ENCODE peak calls at places on chromosomes 13 and 19, in nine cellular contexts. One of them, this sample, is unnamed.

GRCh38 chr19:40605201-40605971 is 4.2 kb downstream of the LTBP4 start:
- DNase-seq in activated CD4-positive, alpha-beta memory T cell treated with anti-CD3 and anti-CD28 coated beads for 36 hours: peak
- DNase-seq in sciatic nerve: peak
- DNase-seq in heart left ventricle: peak
- DNase-seq in testis: peak
- DNase-seq in psoas muscle: peak
- DNase-seq in MG63: peak
- DNase-seq in stimulated activated CD8-positive, alpha-beta memory T cell treated with anti-CD3 and anti-CD28 coated beads, Interleukin-7, amount 100 ng/mL, for 4 hours: peak
- DNase-seq in foreskin keratinocyte: peak
- DNase-seq in this sample: no peak

GRCh38 chr19:52007805-52008557 is at the start of gene ZNF615:
- DNase-seq in activated CD4-positive, alpha-beta memory T cell treated with anti-CD3 and anti-CD28 coated beads for 36 hours: peak
- DNase-seq in sciatic nerve: peak
- DNase-seq in heart left ventricle: peak
- DNase-seq in testis: peak
- DNase-seq in psoas muscle: peak
- DNase-seq in MG63: peak
- DNase-seq in stimulated activated CD8-positive, alpha-beta memory T cell treated with anti-CD3 and anti-CD28 coated beads, Interleukin-7, amount 100 ng/mL, for 4 hours: peak
- DNase-seq in foreskin keratinocyte: peak
- DNase-seq in this sample: peak

GRCh38 chr19:29978139-29978538 is 36.1 kb downstream of the URI1 start:
- DNase-seq in activated CD4-positive, alpha-beta memory T cell treated with anti-CD3 and anti-CD28 coated beads for 36 hours: no peak
- DNase-seq in sciatic nerve: no peak
- DNase-seq in heart left ventricle: no peak
- DNase-seq in testis: no peak
- DNase-seq in psoas muscle: no peak
- DNase-seq in MG63: no peak
- DNase-seq in stimulated activated CD8-positive, alpha-beta memory T cell treated with anti-CD3 and anti-CD28 coated beads, Interleukin-7, amount 100 ng/mL, for 4 hours: no peak
- DNase-seq in foreskin keratinocyte: no peak
- DNase-seq in this sample: no peak

GRCh38 chr13:30346159-30346788 is 38.9 kb upstream of the KATNAL1 start:
- DNase-seq in activated CD4-positive, alpha-beta memory T cell treated with anti-CD3 and anti-CD28 coated beads for 36 hours: peak
- DNase-seq in sciatic nerve: no peak
- DNase-seq in heart left ventricle: no peak
- DNase-seq in testis: no peak
- DNase-seq in psoas muscle: no peak
- DNase-seq in MG63: no peak
- DNase-seq in stimulated activated CD8-positive, alpha-beta memory T cell treated with anti-CD3 and anti-CD28 coated beads, Interleukin-7, amount 100 ng/mL, for 4 hours: peak
- DNase-seq in foreskin keratinocyte: no peak
- DNase-seq in this sample: peak

GRCh38 chr13:87120476-87120875 is 550.7 kb upstream of the SLITRK5 start:
- DNase-seq in activated CD4-positive, alpha-beta memory T cell treated with anti-CD3 and anti-CD28 coated beads for 36 hours: no peak
- DNase-seq in sciatic nerve: no peak
- DNase-seq in heart left ventricle: no peak
- DNase-seq in testis: no peak
- DNase-seq in psoas muscle: no peak
- DNase-seq in MG63: no peak
- DNase-seq in stimulated activated CD8-positive, alpha-beta memory T cell treated with anti-CD3 and anti-CD28 coated beads, Interleukin-7, amount 100 ng/mL, for 4 hours: no peak
- DNase-seq in foreskin keratinocyte: no peak
- DNase-seq in this sample: no peak

GRCh38 chr19:1027020-1027952 is 878 bp downstream of the CNN2 start:
- DNase-seq in activated CD4-positive, alpha-beta memory T cell treated with anti-CD3 and anti-CD28 coated beads for 36 hours: peak
- DNase-seq in sciatic nerve: no peak
- DNase-seq in heart left ventricle: no peak
- DNase-seq in testis: no peak
- DNase-seq in psoas muscle: peak
- DNase-seq in MG63: no peak
- DNase-seq in stimulated activated CD8-positive, alpha-beta memory T cell treated with anti-CD3 and anti-CD28 coated beads, Interleukin-7, amount 100 ng/mL, for 4 hours: no peak
- DNase-seq in foreskin keratinocyte: peak
- DNase-seq in this sample: peak

GRCh38 chr19:8080832-8081231 is 28.3 kb downstream of the CCL25 start:
- DNase-seq in activated CD4-positive, alpha-beta memory T cell treated with anti-CD3 and anti-CD28 coated beads for 36 hours: no peak
- DNase-seq in sciatic nerve: no peak
- DNase-seq in heart left ventricle: no peak
- DNase-seq in testis: no peak
- DNase-seq in psoas muscle: no peak
- DNase-seq in MG63: no peak
- DNase-seq in stimulated activated CD8-positive, alpha-beta memory T cell treated with anti-CD3 and anti-CD28 coated beads, Interleukin-7, amount 100 ng/mL, for 4 hours: no peak
- DNase-seq in foreskin keratinocyte: no peak
- DNase-seq in this sample: no peak

GRCh38 chr13:28718186-28718537 is 608 bp downstream of the SLC46A3 start:
- DNase-seq in activated CD4-positive, alpha-beta memory T cell treated with anti-CD3 and anti-CD28 coated beads for 36 hours: no peak
- DNase-seq in sciatic nerve: no peak
- DNase-seq in heart left ventricle: no peak
- DNase-seq in testis: no peak
- DNase-seq in psoas muscle: no peak
- DNase-seq in MG63: no peak
- DNase-seq in stimulated activated CD8-positive, alpha-beta memory T cell treated with anti-CD3 and anti-CD28 coated beads, Interleukin-7, amount 100 ng/mL, for 4 hours: no peak
- DNase-seq in foreskin keratinocyte: no peak
- DNase-seq in this sample: no peak

GRCh38 chr19:2405256-2405655 is 22.1 kb downstream of the TIMM13 start:
- DNase-seq in activated CD4-positive, alpha-beta memory T cell treated with anti-CD3 and anti-CD28 coated beads for 36 hours: no peak
- DNase-seq in sciatic nerve: no peak
- DNase-seq in heart left ventricle: no peak
- DNase-seq in testis: no peak
- DNase-seq in psoas muscle: no peak
- DNase-seq in MG63: no peak
- DNase-seq in stimulated activated CD8-positive, alpha-beta memory T cell treated with anti-CD3 and anti-CD28 coated beads, Interleukin-7, amount 100 ng/mL, for 4 hours: no peak
- DNase-seq in foreskin keratinocyte: no peak
- DNase-seq in this sample: no peak

GRCh38 chr19:15241259-15241658 is 9.0 kb upstream of the EPHX3 start:
- DNase-seq in activated CD4-positive, alpha-beta memory T cell treated with anti-CD3 and anti-CD28 coated beads for 36 hours: no peak
- DNase-seq in sciatic nerve: peak
- DNase-seq in heart left ventricle: no peak
- DNase-seq in testis: no peak
- DNase-seq in psoas muscle: no peak
- DNase-seq in MG63: peak
- DNase-seq in stimulated activated CD8-positive, alpha-beta memory T cell treated with anti-CD3 and anti-CD28 coated beads, Interleukin-7, amount 100 ng/mL, for 4 hours: no peak
- DNase-seq in foreskin keratinocyte: no peak
- DNase-seq in this sample: no peak

GRCh38 chr19:8004723-8005513 is 523 bp downstream of the ELAVL1 start:
- DNase-seq in activated CD4-positive, alpha-beta memory T cell treated with anti-CD3 and anti-CD28 coated beads for 36 hours: peak
- DNase-seq in sciatic nerve: no peak
- DNase-seq in heart left ventricle: no peak
- DNase-seq in testis: peak
- DNase-seq in psoas muscle: no peak
- DNase-seq in MG63: peak
- DNase-seq in stimulated activated CD8-positive, alpha-beta memory T cell treated with anti-CD3 and anti-CD28 coated beads, Interleukin-7, amount 100 ng/mL, for 4 hours: no peak
- DNase-seq in foreskin keratinocyte: no peak
- DNase-seq in this sample: peak

GRCh38 chr13:63190742-63191141 is 1775.1 kb upstream of the PCDH20 start:
- DNase-seq in activated CD4-positive, alpha-beta memory T cell treated with anti-CD3 and anti-CD28 coated beads for 36 hours: no peak
- DNase-seq in sciatic nerve: no peak
- DNase-seq in heart left ventricle: no peak
- DNase-seq in testis: no peak
- DNase-seq in psoas muscle: no peak
- DNase-seq in MG63: peak
- DNase-seq in stimulated activated CD8-positive, alpha-beta memory T cell treated with anti-CD3 and anti-CD28 coated beads, Interleukin-7, amount 100 ng/mL, for 4 hours: no peak
- DNase-seq in foreskin keratinocyte: peak
- DNase-seq in this sample: no peak

GRCh38 chr19:17721821-17722220 is 2.5 kb downstream of the MAP1S start:
- DNase-seq in activated CD4-positive, alpha-beta memory T cell treated with anti-CD3 and anti-CD28 coated beads for 36 hours: peak
- DNase-seq in sciatic nerve: no peak
- DNase-seq in heart left ventricle: peak
- DNase-seq in testis: no peak
- DNase-seq in psoas muscle: no peak
- DNase-seq in MG63: peak
- DNase-seq in stimulated activated CD8-positive, alpha-beta memory T cell treated with anti-CD3 and anti-CD28 coated beads, Interleukin-7, amount 100 ng/mL, for 4 hours: no peak
- DNase-seq in foreskin keratinocyte: no peak
- DNase-seq in this sample: peak

GRCh38 chr19:1591421-1592022 is 1.1 kb downstream of the MBD3 start:
- DNase-seq in activated CD4-positive, alpha-beta memory T cell treated with anti-CD3 and anti-CD28 coated beads for 36 hours: no peak
- DNase-seq in sciatic nerve: no peak
- DNase-seq in heart left ventricle: no peak
- DNase-seq in testis: no peak
- DNase-seq in psoas muscle: no peak
- DNase-seq in MG63: no peak
- DNase-seq in stimulated activated CD8-positive, alpha-beta memory T cell treated with anti-CD3 and anti-CD28 coated beads, Interleukin-7, amount 100 ng/mL, for 4 hours: no peak
- DNase-seq in foreskin keratinocyte: no peak
- DNase-seq in this sample: no peak

GRCh38 chr13:99123101-99124045 is 77.3 kb upstream of the UBAC2 start:
- DNase-seq in activated CD4-positive, alpha-beta memory T cell treated with anti-CD3 and anti-CD28 coated beads for 36 hours: no peak
- DNase-seq in sciatic nerve: no peak
- DNase-seq in heart left ventricle: no peak
- DNase-seq in testis: no peak
- DNase-seq in psoas muscle: no peak
- DNase-seq in MG63: peak
- DNase-seq in stimulated activated CD8-positive, alpha-beta memory T cell treated with anti-CD3 and anti-CD28 coated beads, Interleukin-7, amount 100 ng/mL, for 4 hours: no peak
- DNase-seq in foreskin keratinocyte: peak
- DNase-seq in this sample: no peak

GRCh38 chr19:28074773-28075172 is 1138.2 kb downstream of the UQCRFS1 start:
- DNase-seq in activated CD4-positive, alpha-beta memory T cell treated with anti-CD3 and anti-CD28 coated beads for 36 hours: no peak
- DNase-seq in sciatic nerve: no peak
- DNase-seq in heart left ventricle: no peak
- DNase-seq in testis: no peak
- DNase-seq in psoas muscle: no peak
- DNase-seq in MG63: no peak
- DNase-seq in stimulated activated CD8-positive, alpha-beta memory T cell treated with anti-CD3 and anti-CD28 coated beads, Interleukin-7, amount 100 ng/mL, for 4 hours: no peak
- DNase-seq in foreskin keratinocyte: no peak
- DNase-seq in this sample: no peak

GRCh38 chr13:35630551-35631275 is 154.2 kb upstream of the MAB21L1 start:
- DNase-seq in activated CD4-positive, alpha-beta memory T cell treated with anti-CD3 and anti-CD28 coated beads for 36 hours: no peak
- DNase-seq in sciatic nerve: no peak
- DNase-seq in heart left ventricle: no peak
- DNase-seq in testis: peak
- DNase-seq in psoas muscle: no peak
- DNase-seq in MG63: peak
- DNase-seq in stimulated activated CD8-positive, alpha-beta memory T cell treated with anti-CD3 and anti-CD28 coated beads, Interleukin-7, amount 100 ng/mL, for 4 hours: no peak
- DNase-seq in foreskin keratinocyte: peak
- DNase-seq in this sample: no peak

GRCh38 chr19:45164577-45165335 is 4.0 kb upstream of the NKPD1 start:
- DNase-seq in activated CD4-positive, alpha-beta memory T cell treated with anti-CD3 and anti-CD28 coated beads for 36 hours: peak
- DNase-seq in sciatic nerve: no peak
- DNase-seq in heart left ventricle: peak
- DNase-seq in testis: peak
- DNase-seq in psoas muscle: no peak
- DNase-seq in MG63: no peak
- DNase-seq in stimulated activated CD8-positive, alpha-beta memory T cell treated with anti-CD3 and anti-CD28 coated beads, Interleukin-7, amount 100 ng/mL, for 4 hours: peak
- DNase-seq in foreskin keratinocyte: peak
- DNase-seq in this sample: no peak

GRCh38 chr19:14248578-14249011 is 42.6 kb upstream of the ADGRL1 start:
- DNase-seq in activated CD4-positive, alpha-beta memory T cell treated with anti-CD3 and anti-CD28 coated beads for 36 hours: peak
- DNase-seq in sciatic nerve: peak
- DNase-seq in heart left ventricle: peak
- DNase-seq in testis: peak
- DNase-seq in psoas muscle: no peak
- DNase-seq in MG63: peak
- DNase-seq in stimulated activated CD8-positive, alpha-beta memory T cell treated with anti-CD3 and anti-CD28 coated beads, Interleukin-7, amount 100 ng/mL, for 4 hours: no peak
- DNase-seq in foreskin keratinocyte: no peak
- DNase-seq in this sample: no peak

GRCh38 chr13:97460004-97460756 is 26.2 kb downstream of the RAP2A start:
- DNase-seq in activated CD4-positive, alpha-beta memory T cell treated with anti-CD3 and anti-CD28 coated beads for 36 hours: no peak
- DNase-seq in sciatic nerve: no peak
- DNase-seq in heart left ventricle: no peak
- DNase-seq in testis: no peak
- DNase-seq in psoas muscle: no peak
- DNase-seq in MG63: no peak
- DNase-seq in stimulated activated CD8-positive, alpha-beta memory T cell treated with anti-CD3 and anti-CD28 coated beads, Interleukin-7, amount 100 ng/mL, for 4 hours: no peak
- DNase-seq in foreskin keratinocyte: no peak
- DNase-seq in this sample: no peak

GRCh38 chr19:31841755-31842154 is 492.5 kb upstream of the TSHZ3 start:
- DNase-seq in activated CD4-positive, alpha-beta memory T cell treated with anti-CD3 and anti-CD28 coated beads for 36 hours: no peak
- DNase-seq in sciatic nerve: no peak
- DNase-seq in heart left ventricle: no peak
- DNase-seq in testis: no peak
- DNase-seq in psoas muscle: no peak
- DNase-seq in MG63: no peak
- DNase-seq in stimulated activated CD8-positive, alpha-beta memory T cell treated with anti-CD3 and anti-CD28 coated beads, Interleukin-7, amount 100 ng/mL, for 4 hours: no peak
- DNase-seq in foreskin keratinocyte: no peak
- DNase-seq in this sample: no peak

GRCh38 chr13:38086013-38086412 is 216.4 kb upstream of the TRPC4 start:
- DNase-seq in activated CD4-positive, alpha-beta memory T cell treated with anti-CD3 and anti-CD28 coated beads for 36 hours: no peak
- DNase-seq in sciatic nerve: no peak
- DNase-seq in heart left ventricle: no peak
- DNase-seq in testis: no peak
- DNase-seq in psoas muscle: no peak
- DNase-seq in MG63: no peak
- DNase-seq in stimulated activated CD8-positive, alpha-beta memory T cell treated with anti-CD3 and anti-CD28 coated beads, Interleukin-7, amount 100 ng/mL, for 4 hours: no peak
- DNase-seq in foreskin keratinocyte: no peak
- DNase-seq in this sample: no peak

GRCh38 chr13:31815361-31816144 is 76.2 kb downstream of the RXFP2 start:
- DNase-seq in activated CD4-positive, alpha-beta memory T cell treated with anti-CD3 and anti-CD28 coated beads for 36 hours: no peak
- DNase-seq in sciatic nerve: no peak
- DNase-seq in heart left ventricle: no peak
- DNase-seq in testis: no peak
- DNase-seq in psoas muscle: no peak
- DNase-seq in MG63: no peak
- DNase-seq in stimulated activated CD8-positive, alpha-beta memory T cell treated with anti-CD3 and anti-CD28 coated beads, Interleukin-7, amount 100 ng/mL, for 4 hours: no peak
- DNase-seq in foreskin keratinocyte: no peak
- DNase-seq in this sample: no peak

GRCh38 chr19:2461751-2462634 is 5.2 kb upstream of the LMNB2 start:
- DNase-seq in activated CD4-positive, alpha-beta memory T cell treated with anti-CD3 and anti-CD28 coated beads for 36 hours: peak
- DNase-seq in sciatic nerve: peak
- DNase-seq in heart left ventricle: peak
- DNase-seq in testis: peak
- DNase-seq in psoas muscle: peak
- DNase-seq in MG63: peak
- DNase-seq in stimulated activated CD8-positive, alpha-beta memory T cell treated with anti-CD3 and anti-CD28 coated beads, Interleukin-7, amount 100 ng/mL, for 4 hours: no peak
- DNase-seq in foreskin keratinocyte: peak
- DNase-seq in this sample: no peak

GRCh38 chr19:39843919-39844793 is 2.0 kb downstream of the FBL start:
- DNase-seq in activated CD4-positive, alpha-beta memory T cell treated with anti-CD3 and anti-CD28 coated beads for 36 hours: no peak
- DNase-seq in sciatic nerve: no peak
- DNase-seq in heart left ventricle: no peak
- DNase-seq in testis: no peak
- DNase-seq in psoas muscle: no peak
- DNase-seq in MG63: no peak
- DNase-seq in stimulated activated CD8-positive, alpha-beta memory T cell treated with anti-CD3 and anti-CD28 coated beads, Interleukin-7, amount 100 ng/mL, for 4 hours: no peak
- DNase-seq in foreskin keratinocyte: no peak
- DNase-seq in this sample: no peak

GRCh38 chr19:40457048-40457447 is 8.5 kb downstream of the BLVRB start:
- DNase-seq in activated CD4-positive, alpha-beta memory T cell treated with anti-CD3 and anti-CD28 coated beads for 36 hours: no peak
- DNase-seq in sciatic nerve: no peak
- DNase-seq in heart left ventricle: no peak
- DNase-seq in testis: no peak
- DNase-seq in psoas muscle: no peak
- DNase-seq in MG63: no peak
- DNase-seq in stimulated activated CD8-positive, alpha-beta memory T cell treated with anti-CD3 and anti-CD28 coated beads, Interleukin-7, amount 100 ng/mL, for 4 hours: no peak
- DNase-seq in foreskin keratinocyte: no peak
- DNase-seq in this sample: no peak

GRCh38 chr19:10962863-10963262 is 2.0 kb downstream of the SMARCA4 start:
- DNase-seq in activated CD4-positive, alpha-beta memory T cell treated with anti-CD3 and anti-CD28 coated beads for 36 hours: no peak
- DNase-seq in sciatic nerve: no peak
- DNase-seq in heart left ventricle: no peak
- DNase-seq in testis: no peak
- DNase-seq in psoas muscle: no peak
- DNase-seq in MG63: no peak
- DNase-seq in stimulated activated CD8-positive, alpha-beta memory T cell treated with anti-CD3 and anti-CD28 coated beads, Interleukin-7, amount 100 ng/mL, for 4 hours: no peak
- DNase-seq in foreskin keratinocyte: no peak
- DNase-seq in this sample: no peak

GRCh38 chr13:61417171-61417570 is 1.5 kb upstream of the PCDH20 start:
- DNase-seq in activated CD4-positive, alpha-beta memory T cell treated with anti-CD3 and anti-CD28 coated beads for 36 hours: no peak
- DNase-seq in sciatic nerve: no peak
- DNase-seq in heart left ventricle: no peak
- DNase-seq in testis: no peak
- DNase-seq in psoas muscle: no peak
- DNase-seq in MG63: no peak
- DNase-seq in stimulated activated CD8-positive, alpha-beta memory T cell treated with anti-CD3 and anti-CD28 coated beads, Interleukin-7, amount 100 ng/mL, for 4 hours: no peak
- DNase-seq in foreskin keratinocyte: no peak
- DNase-seq in this sample: no peak